ENCODE peak calls at places on chromosomes 11 and 22, in seven cellular contexts. Z is ovary, I is SK-N-SH, Q is Peyer's patch, S is MM.1S, G is bronchial epithelial cell, E is thoracic aorta. A is an unnamed sample.

GRCh38 chr11:69890476-69890875 is 71.3 kb upstream of the FGF3 start:
- DNase-seq in E (no peak), G (no peak), Z (no peak), S (no peak), Q (no peak), I (no peak), A (no peak)

GRCh38 chr11:4560462-4560861 is 15.5 kb downstream of the OR52M1 start:
- DNase-seq in Q (no peak), I (no peak), Z (no peak), G (peak; percentile 27), E (no peak), S (no peak), A (no peak)

GRCh38 chr11:30316237-30316636 is 6.7 kb upstream of the ARL14EP start:
- DNase-seq in G (no peak), Z (no peak), S (no peak), E (no peak), I (no peak), Q (no peak), A (no peak)

GRCh38 chr22:38176170-38176741 is 5.4 kb downstream of the PLA2G6 start:
- DNase-seq in S (no peak), Q (peak; percentile 70), I (no peak), Z (peak; percentile 80), E (no peak), G (peak; percentile 54), A (peak; percentile 95)

GRCh38 chr11:125766251-125766650 is 12.4 kb downstream of the PATE2 start:
- DNase-seq in G (no peak), E (no peak), Z (no peak), Q (no peak), I (no peak), S (no peak), A (no peak)

GRCh38 chr11:119065369-119065768 is 2.2 kb upstream of the VPS11 start:
- DNase-seq in E (no peak), I (peak; percentile 52), G (peak; percentile 30), Z (no peak), S (peak; percentile 53), Q (peak; percentile 61), A (peak; percentile 46)

GRCh38 chr11:60872952-60873524 is 5.7 kb downstream of the ZP1 start:
- DNase-seq in Q (peak; percentile 54), E (no peak), Z (no peak), S (no peak), G (no peak), I (peak; percentile 8), A (peak; percentile 79)

GRCh38 chr11:71406681-71407080 is 41.5 kb downstream of the DHCR7 start:
- DNase-seq in S (peak; percentile 29), I (no peak), Z (no peak), G (no peak), E (no peak), Q (no peak), A (no peak)

GRCh38 chr11:92703431-92703830 is 266.0 kb upstream of the MTNR1B start:
- DNase-seq in G (no peak), S (no peak), Q (no peak), E (no peak), Z (no peak), I (no peak), A (peak; percentile 28)

DNA sequence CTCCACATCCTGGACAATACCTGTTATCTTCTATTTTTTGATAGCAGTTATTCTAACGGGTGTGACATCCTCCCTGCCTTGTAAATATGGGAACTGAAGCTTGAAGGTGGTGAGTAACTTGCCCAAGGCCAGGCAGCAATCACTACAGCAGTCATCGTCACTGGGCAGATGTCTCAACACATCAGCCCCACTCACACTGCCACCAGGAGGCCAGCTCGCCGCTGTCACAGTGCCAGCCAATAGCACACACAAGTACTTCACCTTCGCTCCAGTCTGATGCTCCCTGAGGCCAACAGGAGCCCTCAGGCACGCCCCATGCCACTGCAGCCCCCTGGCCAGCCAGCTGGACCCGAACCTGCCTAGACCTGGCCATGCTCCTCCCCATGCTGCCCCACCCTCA is 4.9 kb upstream of the TTLL1 start:
- DNase-seq in I (no peak), E (no peak), G (peak; percentile 78), Q (peak; percentile 76), S (no peak), Z (no peak), A (peak; percentile 34)
- TF ChIP-seq CTCF in I (no peak), E (no peak), G (peak; percentile 47), Q (no peak), S (no peak), Z (no peak), A (no peak)

GRCh38 chr11:107018274-107018901 is at the start of gene GUCY1A2:
- DNase-seq in S (peak; percentile 51), Q (no peak), E (no peak), G (no peak), Z (no peak), I (peak; percentile 62), A (no peak)

GRCh38 chr11:107017104-107017432 is 1.2 kb downstream of the GUCY1A2 start:
- DNase-seq in Z (no peak), G (no peak), Q (no peak), I (no peak), E (no peak), S (no peak), A (no peak)

GRCh38 chr11:107014871-107015270 is 3.4 kb downstream of the GUCY1A2 start:
- DNase-seq in G (peak; percentile 57), I (no peak), Z (no peak), E (no peak), S (no peak), Q (no peak), A (no peak)

GRCh38 chr11:107017433-107018227 is 646 bp downstream of the GUCY1A2 start:
- DNase-seq in Q (no peak), G (no peak), S (peak; percentile 75), I (peak; percentile 80), E (no peak), Z (peak; percentile 10), A (peak; percentile 33)

GRCh38 chr11:107018902-107019493 is 722 bp upstream of the GUCY1A2 start:
- DNase-seq in Z (peak; percentile 14), E (no peak), G (peak; percentile 41), I (peak; percentile 46), Q (peak; percentile 46), S (no peak), A (peak; percentile 57)
- H3K4me3 ChIP-seq in Z (peak overlapping the region; percentile 49), E (peak overlapping the region; percentile 47), G (no peak overlapping the region), I (peak overlapping the region; percentile 78), Q (no peak overlapping the region), S (peak overlapping the region; percentile 39), A (peak overlapping the region; percentile 53)

DNA sequence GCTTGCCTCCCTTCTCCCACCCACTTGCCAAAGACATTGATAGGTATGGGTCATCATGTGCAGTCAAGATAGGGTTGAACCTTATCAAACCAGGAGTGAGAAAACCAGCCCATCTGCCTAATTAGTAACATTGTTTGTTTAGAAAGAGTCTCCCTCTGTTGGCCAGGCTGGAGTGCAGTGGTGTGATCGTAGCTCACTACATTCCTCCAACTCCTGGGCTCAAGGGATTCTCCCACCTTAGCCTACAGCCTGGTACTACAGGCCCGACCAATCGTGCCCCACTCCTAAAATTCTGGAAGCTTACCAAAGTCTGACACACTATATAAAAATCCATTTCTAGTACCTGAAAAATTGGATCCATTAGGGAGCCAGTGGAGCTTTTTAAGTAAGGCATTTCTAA is 4.5 kb downstream of the C11orf71 start:
- DNase-seq in E (no peak), Z (no peak), G (peak; percentile 35), S (peak; percentile 31), I (no peak), Q (no peak), A (no peak)
- TF ChIP-seq CTCF in E (no peak), Z (no peak), G (peak; percentile 56), S (peak; percentile 45), I (peak; percentile 39), Q (no peak), A (peak; percentile 42)

GRCh38 chr22:35971418-35972119 is 57.1 kb downstream of the RBFOX2 start:
- DNase-seq in Z (peak; percentile 38), G (no peak), E (no peak), S (no peak), I (peak; percentile 65), Q (no peak), A (peak; percentile 98)
- H3K4me3 ChIP-seq in Z (no peak overlapping the region), G (no peak overlapping the region), E (no peak overlapping the region), S (no peak overlapping the region), I (peak overlapping the region; percentile 45), Q (no peak overlapping the region), A (peak overlapping the region; percentile 19)

GRCh38 chr11:44631831-44632230 is 66.4 kb downstream of the CD82 start:
- DNase-seq in S (no peak), I (no peak), Q (no peak), Z (no peak), G (no peak), E (no peak), A (no peak)

GRCh38 chr11:44632466-44633123 is 67.1 kb downstream of the CD82 start:
- DNase-seq in Q (peak; percentile 61), S (no peak), E (no peak), Z (peak; percentile 6), I (no peak), G (peak; percentile 21), A (no peak)

GRCh38 chr11:44630511-44631210 is 65.2 kb downstream of the CD82 start:
- DNase-seq in S (no peak), I (no peak), E (no peak), Q (peak; percentile 38), Z (no peak), G (no peak), A (no peak)

GRCh38 chr11:44634401-44635281 is 69.2 kb downstream of the CD82 start:
- DNase-seq in Z (peak; percentile 72), G (peak; percentile 64), E (peak; percentile 65), S (no peak), I (peak; percentile 90), Q (peak; percentile 68), A (peak; percentile 30)

DNA sequence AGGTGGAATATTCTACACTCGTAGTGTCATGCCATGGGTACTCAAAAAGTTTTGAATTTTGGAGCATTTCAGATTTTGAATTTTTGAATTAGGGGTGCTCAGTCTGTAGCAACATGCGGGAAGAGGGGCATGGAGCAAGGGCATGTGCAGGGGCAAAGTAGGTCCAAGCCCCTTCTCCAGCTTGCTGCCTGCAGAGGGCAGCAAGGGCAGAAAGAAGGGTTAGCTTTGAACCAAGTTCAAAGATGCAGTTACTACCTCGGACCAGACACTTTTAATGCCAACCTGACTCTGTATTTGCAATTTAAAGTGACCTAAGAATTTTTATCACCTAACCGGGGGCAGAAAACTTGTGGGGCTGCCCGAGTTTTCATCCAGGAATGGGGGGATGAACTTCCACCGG is 68.2 kb downstream of the CD82 start:
- DNase-seq in I (peak; percentile 56), Q (no peak), G (no peak), Z (no peak), S (no peak), E (no peak), A (no peak)
- TF ChIP-seq CTCF in I (peak; percentile 50), Q (no peak), G (peak; percentile 17), Z (no peak), S (peak; percentile 18), E (no peak), A (peak; percentile 42)

DNA sequence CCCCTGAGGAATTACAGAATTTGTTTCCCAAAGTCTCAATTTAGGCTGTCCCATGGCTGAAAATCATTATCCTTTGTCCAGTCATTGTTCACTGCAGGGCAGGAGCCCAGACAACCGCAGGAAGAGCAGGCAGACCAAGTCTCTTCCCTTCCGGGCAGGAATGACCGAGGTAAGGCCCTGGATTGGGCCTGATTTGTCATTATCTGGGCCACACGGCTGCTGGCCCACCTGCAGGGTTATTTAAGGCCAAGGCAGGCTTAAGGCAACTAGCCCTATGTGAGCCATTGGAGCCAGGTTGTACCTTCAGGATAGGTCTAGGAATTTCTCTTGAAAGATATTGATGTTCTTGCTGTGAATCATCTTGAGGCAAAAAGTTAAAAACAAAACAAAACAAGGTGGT is 9.7 kb upstream of the IL10RA start:
- DNase-seq in Q (no peak), S (no peak), G (no peak), Z (no peak), I (no peak), E (no peak), A (no peak)
- H3K4me3 ChIP-seq in Q (no peak overlapping the region), S (no peak overlapping the region), G (no peak overlapping the region), Z (no peak overlapping the region), I (no peak overlapping the region), E (no peak overlapping the region), A (no peak overlapping the region)

A was measured in AG10803.